ENCODE peak calls at places on chromosomes 7 and 10, in nine cellular contexts. B is choroid plexus epithelial cell, G is OCI-LY7, Z is A549, U is RWPE1, F is GM20000, W is suprapubic skin, P is fibroblast of lung, D is cardiac fibroblast. N is an unnamed sample.

GRCh38 chr10:63430091-63430998 is 35.4 kb downstream of the JMJD1C start:
- DNase-seq in P (peak), Z (peak), F (no peak), U (peak), W (no peak), B (peak), D (peak), G (no peak), N (peak)

GRCh38 chr10:97543025-97543546 is 29.5 kb upstream of the ANKRD2 start:
- DNase-seq in B (peak), W (peak), U (peak), F (no peak), Z (peak), D (peak), G (no peak), P (peak), N (peak)

GRCh38 chr7:112414855-112415490 is 35.3 kb upstream of the IFRD1 start:
- DNase-seq in D (peak), P (peak), U (peak), F (no peak), Z (peak), W (no peak), B (peak), G (peak), N (peak)

GRCh38 chr7:121153995-121154394 is 165.5 kb downstream of the CPED1 start:
- DNase-seq in P (peak), G (no peak), F (no peak), U (no peak), Z (no peak), D (no peak), W (no peak), B (no peak), N (no peak)

GRCh38 chr10:29078919-29079318 is 210.0 kb upstream of the LYZL1 start:
- DNase-seq in B (no peak), G (no peak), P (no peak), F (no peak), Z (no peak), W (no peak), D (peak), U (no peak), N (no peak)

GRCh38 chr7:1368682-1369571 is 90.3 kb downstream of the MICALL2 start:
- DNase-seq in D (no peak), U (peak), B (no peak), W (no peak), F (peak), P (no peak), Z (peak), G (peak), N (no peak)

GRCh38 chr7:98400538-98401427 is at the start of gene BAIAP2L1:
- DNase-seq in G (peak), B (peak), D (peak), F (peak), U (peak), P (peak), W (peak), Z (peak), N (peak)

GRCh38 chr7:151206914-151207313 is 3.4 kb downstream of the H2BK1 start:
- DNase-seq in W (no peak), D (no peak), Z (no peak), U (no peak), P (no peak), B (no peak), F (no peak), G (no peak), N (no peak)

GRCh38 chr7:7209412-7210050 is 27.2 kb downstream of the C1GALT1 start:
- DNase-seq in B (no peak), W (no peak), Z (no peak), D (no peak), G (no peak), F (no peak), U (no peak), P (no peak), N (no peak)

GRCh38 chr10:132536241-132536963 is 1.2 kb upstream of the INPP5A start:
- DNase-seq in W (peak), Z (peak), D (no peak), P (no peak), B (no peak), U (no peak), F (no peak), G (peak), N (no peak)

GRCh38 chr7:83677180-83677866 is 28.4 kb upstream of the SEMA3E start:
- DNase-seq in U (peak), W (no peak), Z (peak), D (peak), B (peak), F (no peak), P (peak), G (no peak), N (peak)

GRCh38 chr7:44454348-44454747 is 36.1 kb downstream of the NUDCD3 start:
- DNase-seq in B (no peak), G (no peak), F (no peak), W (no peak), P (no peak), U (no peak), D (no peak), Z (no peak), N (no peak)

GRCh38 chr10:85612378-85612775 is 754.2 kb downstream of the GRID1 start:
- DNase-seq in D (no peak), G (peak), W (no peak), B (no peak), U (no peak), Z (no peak), F (no peak), P (no peak), N (no peak)

GRCh38 chr7:48537561-48537960 is 366.3 kb downstream of the ABCA13 start:
- DNase-seq in W (no peak), P (no peak), G (no peak), D (no peak), U (peak), B (no peak), Z (no peak), F (no peak), N (no peak)

GRCh38 chr10:34252111-34252510 is 563.0 kb downstream of the PARD3 start:
- DNase-seq in G (no peak), F (no peak), U (no peak), P (no peak), W (no peak), D (peak), Z (peak), B (no peak), N (no peak)

GRCh38 chr10:60977161-60978128 is 33.5 kb upstream of the RHOBTB1 start:
- DNase-seq in U (no peak), P (no peak), Z (peak), D (no peak), W (no peak), B (no peak), G (no peak), F (no peak), N (no peak)

GRCh38 chr10:29951441-29951931 is 107.9 kb downstream of the JCAD start:
- DNase-seq in P (peak), U (peak), G (no peak), W (no peak), B (peak), Z (no peak), F (no peak), D (peak), N (no peak)

GRCh38 chr7:19117081-19117869 is at the start of gene TWIST1:
- DNase-seq in W (peak), D (peak), Z (peak), U (peak), G (no peak), F (peak), P (peak), B (peak), N (peak)

GRCh38 chr10:121792198-121792597 is 135.6 kb downstream of the ATE1 start:
- DNase-seq in Z (no peak), U (no peak), F (no peak), D (peak), W (no peak), B (peak), P (peak), G (no peak), N (no peak)

GRCh38 chr7:112149734-112150133 is 56.5 kb downstream of the DOCK4 start:
- DNase-seq in Z (no peak), G (no peak), F (no peak), D (no peak), B (no peak), U (no peak), W (no peak), P (no peak), N (no peak)

GRCh38 chr10:132107211-132107946 is 41.6 kb downstream of the JAKMIP3 start:
- DNase-seq in U (no peak), F (no peak), P (no peak), W (no peak), G (no peak), Z (no peak), B (no peak), D (no peak), N (no peak)

GRCh38 chr7:23469150-23469960 is 936 bp downstream of the IGF2BP3 start:
- DNase-seq in F (peak), G (peak), W (no peak), U (no peak), Z (peak), P (no peak), D (no peak), B (peak), N (no peak)

GRCh38 chr10:130954326-130954905 is 357.1 kb downstream of the TCERG1L start:
- DNase-seq in D (no peak), G (no peak), F (no peak), W (no peak), U (no peak), B (no peak), P (no peak), Z (no peak), N (no peak)

GRCh38 chr10:59517961-59518360 is 155.6 kb upstream of the FAM13C start:
- DNase-seq in U (no peak), Z (no peak), D (no peak), G (no peak), F (no peak), W (no peak), B (no peak), P (no peak), N (no peak)

GRCh38 chr10:27779462-27779861 is 33.8 kb upstream of the MKX start:
- DNase-seq in Z (no peak), W (no peak), G (no peak), U (no peak), D (no peak), P (no peak), F (no peak), B (no peak), N (no peak)

GRCh38 chr10:60662917-60663614 is 115.2 kb upstream of the CDK1 start:
- DNase-seq in P (peak), F (no peak), D (peak), G (no peak), W (no peak), Z (no peak), B (peak), U (no peak), N (peak)

GRCh38 chr7:157540020-157540419 is 203.2 kb downstream of the DNAJB6 start:
- DNase-seq in D (no peak), F (no peak), Z (no peak), G (no peak), P (no peak), W (peak), U (no peak), B (no peak), N (no peak)

GRCh38 chr10:113953505-113954272 is 90.0 kb upstream of the ADRB1 start:
- DNase-seq in W (no peak), Z (no peak), D (no peak), G (peak), F (no peak), B (no peak), U (no peak), P (no peak), N (no peak)

GRCh38 chr7:94444808-94445207 is 50.1 kb downstream of the COL1A2 start:
- DNase-seq in P (no peak), D (no peak), U (no peak), B (no peak), G (no peak), W (no peak), Z (no peak), F (no peak), N (no peak)

GRCh38 chr10:121833387-121833786 is 94.4 kb downstream of the ATE1 start:
- DNase-seq in F (no peak), U (no peak), B (no peak), D (no peak), P (no peak), W (no peak), Z (no peak), G (no peak), N (no peak)

GRCh38 chr10:67923551-67923950 is 39.1 kb downstream of the SIRT1 start:
- DNase-seq in Z (no peak), F (no peak), B (no peak), P (no peak), W (no peak), U (no peak), G (no peak), D (peak), N (peak)

GRCh38 chr7:30183712-30184372 is 49.1 kb downstream of the MTURN start:
- DNase-seq in F (no peak), Z (no peak), G (no peak), U (no peak), P (no peak), D (no peak), B (no peak), W (no peak), N (no peak)

GRCh38 chr7:80736371-80736770 is 97.9 kb downstream of the CD36 start:
- DNase-seq in U (no peak), D (no peak), Z (no peak), P (no peak), W (no peak), F (no peak), G (no peak), B (no peak), N (no peak)

GRCh38 chr7:20358762-20359282 is 28.1 kb downstream of the ITGB8 start:
- DNase-seq in G (no peak), Z (no peak), B (no peak), P (no peak), F (no peak), D (no peak), W (no peak), U (no peak), N (no peak)

GRCh38 chr10:111137012-111137411 is 60.2 kb downstream of the ADRA2A start:
- DNase-seq in W (no peak), F (no peak), D (no peak), B (no peak), G (no peak), U (no peak), Z (peak), P (no peak), N (no peak)

GRCh38 chr7:28300488-28300887 is 111.8 kb upstream of the CREB5 start:
- DNase-seq in D (no peak), P (no peak), U (no peak), W (no peak), Z (no peak), B (no peak), G (no peak), F (no peak), N (no peak)

GRCh38 chr7:28296571-28297483 is 115.5 kb upstream of the CREB5 start:
- DNase-seq in Z (peak), D (peak), P (peak), B (peak), G (peak), W (no peak), U (no peak), F (peak), N (no peak)

GRCh38 chr7:28299556-28299955 is 112.8 kb upstream of the CREB5 start:
- DNase-seq in U (no peak), D (no peak), Z (no peak), B (no peak), W (no peak), G (no peak), P (no peak), F (no peak), N (no peak)

GRCh38 chr7:28297821-28298439 is 114.4 kb upstream of the CREB5 start:
- DNase-seq in G (peak), Z (no peak), W (no peak), D (no peak), U (no peak), P (no peak), B (no peak), F (peak), N (no peak)

GRCh38 chr7:28298870-28299484 is 113.3 kb upstream of the CREB5 start:
- DNase-seq in B (peak), W (no peak), Z (peak), D (peak), F (no peak), U (peak), P (peak), G (peak), N (peak)
- TF ChIP-seq CTCF in B (peak), W (peak), Z (peak), D (peak), F (no peak), U (peak), P (peak), G (peak), N (peak)

GRCh38 chr7:75888464-75889222 is 9.8 kb downstream of the RHBDD2 start:
- DNase-seq in U (no peak), D (no peak), B (no peak), F (no peak), W (no peak), P (no peak), Z (no peak), G (no peak), N (no peak)
- TF ChIP-seq CTCF in U (no peak), D (no peak), B (no peak), F (no peak), W (no peak), P (no peak), Z (no peak), G (no peak), N (no peak)

DNA sequence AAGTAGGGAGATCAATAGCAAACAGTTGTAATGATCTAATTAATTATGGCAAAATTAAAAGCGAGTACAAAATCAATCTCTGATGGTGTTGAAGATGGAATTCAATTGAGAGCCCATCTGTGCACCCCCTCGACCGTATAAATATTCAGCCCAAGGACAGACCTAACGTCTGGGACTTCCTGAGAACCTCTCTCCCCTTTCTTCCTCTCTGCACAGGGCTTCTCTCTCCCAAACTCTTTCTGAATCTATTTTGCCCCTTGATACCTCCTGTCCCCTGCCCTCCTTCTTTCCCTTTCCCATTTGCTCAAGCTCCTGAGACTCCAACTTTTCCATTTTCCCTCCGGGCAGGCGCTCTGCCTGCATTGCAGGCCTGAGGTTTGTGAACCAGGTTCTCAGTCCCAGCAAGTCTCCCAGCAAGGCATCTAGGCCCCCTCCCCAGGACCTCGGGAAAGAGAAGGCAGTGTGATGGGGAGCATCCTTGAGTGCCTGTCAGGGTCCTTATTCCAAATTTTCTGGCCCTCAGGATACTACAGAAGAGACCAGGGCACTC is 8.5 kb upstream of the PAX2 start:
- DNase-seq in F (peak), D (no peak), W (no peak), P (no peak), B (no peak), G (no peak), U (no peak), Z (no peak), N (no peak)
- TF ChIP-seq CTCF in F (no peak), D (no peak), W (no peak), P (no peak), B (no peak), G (no peak), U (no peak), Z (no peak), N (no peak)

GRCh38 chr7:95723583-95724180 is 48.7 kb upstream of the DYNC1I1 start:
- DNase-seq in F (peak), P (peak), Z (peak), G (peak), D (peak), U (peak), B (peak), W (no peak), N (peak)

GRCh38 chr7:95716357-95717122 is 55.8 kb upstream of the DYNC1I1 start:
- DNase-seq in F (no peak), Z (no peak), G (no peak), D (no peak), P (no peak), U (no peak), W (no peak), B (no peak), N (no peak)

GRCh38 chr7:95715274-95715673 is 57.1 kb upstream of the DYNC1I1 start:
- DNase-seq in W (no peak), B (no peak), G (no peak), U (no peak), F (peak), D (no peak), Z (no peak), P (no peak), N (no peak)

GRCh38 chr7:95718556-95719410 is 53.6 kb upstream of the DYNC1I1 start:
- DNase-seq in B (peak), W (no peak), F (peak), U (peak), P (peak), D (peak), Z (peak), G (no peak), N (no peak)
- TF ChIP-seq CTCF in B (peak), W (no peak), F (peak), U (peak), P (peak), D (peak), Z (peak), G (peak), N (peak)

GRCh38 chr10:112435013-112435619 is 11.6 kb downstream of the ZDHHC6 start:
- DNase-seq in U (peak), B (peak), G (peak), W (no peak), F (no peak), D (peak), Z (peak), P (peak), N (peak)
- TF ChIP-seq CTCF in U (peak), B (peak), G (peak), W (peak), F (no peak), D (peak), Z (peak), P (no peak), N (peak)

GRCh38 chr7:89826574-89826973 is 327.7 kb upstream of the STEAP1 start:
- DNase-seq in G (no peak), W (no peak), P (no peak), F (no peak), B (no peak), U (no peak), D (no peak), Z (no peak), N (no peak)
- TF ChIP-seq CTCF in G (no peak), W (no peak), P (no peak), F (no peak), B (no peak), U (no peak), D (no peak), Z (no peak), N (no peak)

GRCh38 chr10:24307696-24308476 is 98.9 kb downstream of the KIAA1217 start:
- DNase-seq in D (peak), G (no peak), P (no peak), W (no peak), Z (no peak), U (no peak), F (no peak), B (peak), N (no peak)

GRCh38 chr10:24307173-24307572 is 98.2 kb downstream of the KIAA1217 start:
- DNase-seq in G (no peak), U (no peak), B (no peak), D (no peak), Z (no peak), W (no peak), F (no peak), P (no peak), N (no peak)

GRCh38 chr10:24313233-24313632 is 104.3 kb downstream of the KIAA1217 start:
- DNase-seq in D (no peak), U (no peak), Z (no peak), G (no peak), F (no peak), P (no peak), B (no peak), W (no peak), N (no peak)

GRCh38 chr10:24311888-24312287 is 103.0 kb downstream of the KIAA1217 start:
- DNase-seq in P (no peak), D (no peak), G (no peak), Z (no peak), U (no peak), F (no peak), B (no peak), W (no peak), N (no peak)

GRCh38 chr10:24310104-24310503 is 101.2 kb downstream of the KIAA1217 start:
- DNase-seq in P (no peak), W (no peak), G (no peak), B (no peak), D (no peak), Z (no peak), F (no peak), U (no peak), N (no peak)
- TF ChIP-seq CTCF in P (no peak), W (no peak), G (no peak), B (no peak), D (no peak), Z (no peak), F (no peak), U (no peak), N (no peak)

GRCh38 chr10:8477300-8477699 is 422.8 kb downstream of the GATA3 start:
- DNase-seq in D (no peak), U (no peak), W (no peak), B (no peak), P (no peak), Z (no peak), F (no peak), G (no peak), N (no peak)

GRCh38 chr10:8468477-8468876 is 414.0 kb downstream of the GATA3 start:
- DNase-seq in Z (no peak), G (no peak), P (no peak), D (no peak), W (no peak), F (no peak), B (no peak), U (no peak), N (no peak)

DNA sequence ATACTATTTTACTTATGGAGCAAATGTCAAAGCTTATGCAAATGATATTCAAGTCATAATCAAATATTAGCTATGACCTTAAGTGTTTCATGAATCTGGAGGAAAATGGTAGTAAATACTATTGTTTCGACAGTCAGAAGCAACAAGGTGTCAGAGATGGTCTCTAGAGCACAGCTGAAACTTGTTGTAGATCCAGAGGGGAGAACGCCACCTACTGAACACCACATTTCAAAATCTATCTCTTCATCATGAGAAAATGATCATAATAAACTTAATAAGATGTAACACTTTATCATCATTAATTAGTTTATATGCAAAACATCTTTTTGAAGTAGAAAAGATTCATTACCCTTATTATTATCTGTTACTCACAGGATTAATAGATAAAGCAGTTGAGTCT is 418.7 kb downstream of the GATA3 start:
- DNase-seq in G (no peak), Z (peak), F (peak), D (peak), B (peak), U (no peak), W (no peak), P (no peak), N (no peak)
- TF ChIP-seq CTCF in G (peak), Z (no peak), F (no peak), D (peak), B (no peak), U (no peak), W (no peak), P (no peak), N (no peak)

N was measured in HFFc6.